ENCODE peak calls at places on chromosomes 11 and 22, in four cellular contexts. N is EL, A is amygdala, Q is NCI-H1092. Z is an unnamed sample.

GRCh38 chr11:109034341-109034696 is 369.4 kb downstream of the DDX10 start:
- DNase-seq in N (peak; percentile 61), A (no peak), Q (no peak), Z (no peak)

GRCh38 chr22:24146791-24147353 is 34.4 kb upstream of the SUSD2 start:
- DNase-seq in N (peak; percentile 81), A (no peak), Q (no peak), Z (no peak)

GRCh38 chr22:24066260-24066659 is 55.2 kb downstream of the CABIN1 start:
- DNase-seq in N (no peak), A (no peak), Q (no peak), Z (no peak)

GRCh38 chr11:31968774-31969433 is 122.0 kb upstream of the RCN1 start:
- DNase-seq in N (peak; percentile 82), A (no peak), Q (no peak), Z (no peak)

GRCh38 chr11:114076974-114077373 is 17.5 kb downstream of the ZBTB16 start:
- DNase-seq in N (no peak), A (no peak), Q (peak; percentile 72), Z (no peak)

GRCh38 chr22:48829908-48830307 is 997.8 kb downstream of the BRD1 start:
- DNase-seq in N (no peak), A (no peak), Q (no peak), Z (no peak)

GRCh38 chr22:42773161-42773560 is 52.5 kb upstream of the A4GALT start:
- DNase-seq in N (no peak), A (no peak), Q (no peak), Z (no peak)

GRCh38 chr11:9039194-9039593 is 35.4 kb upstream of the NRIP3 start:
- DNase-seq in N (no peak), A (no peak), Q (no peak), Z (no peak)

GRCh38 chr22:42912049-42912448 is 55.0 kb upstream of the ARFGAP3 start:
- DNase-seq in N (no peak), A (no peak), Q (no peak), Z (no peak)

GRCh38 chr22:45997077-45997774 is 20.3 kb upstream of the WNT7B start:
- DNase-seq in N (peak; percentile 98), A (peak; percentile 79), Q (peak; percentile 29), Z (peak; percentile 71)

GRCh38 chr22:41908409-41909289 is 6.2 kb downstream of the SHISA8 start:
- DNase-seq in N (no peak), A (no peak), Q (no peak), Z (no peak)

GRCh38 chr11:93368022-93368421 is 37.5 kb downstream of the DEUP1 start:
- DNase-seq in N (no peak), A (no peak), Q (no peak), Z (no peak)

GRCh38 chr11:12598330-12599256 is 75.6 kb upstream of the TEAD1 start:
- DNase-seq in N (peak; percentile 46), A (no peak), Q (peak; percentile 22), Z (no peak)

GRCh38 chr22:36950797-36951590 is 37.6 kb downstream of the CSF2RB start:
- DNase-seq in N (no peak), A (no peak), Q (no peak), Z (no peak)

GRCh38 chr11:64608636-64609035 is 17.6 kb downstream of the SLC22A12 start:
- DNase-seq in N (no peak), A (no peak), Q (no peak), Z (no peak)

GRCh38 chr22:40673017-40673416 is 6.3 kb upstream of the MCHR1 start:
- DNase-seq in N (no peak), A (no peak), Q (no peak), Z (no peak)

GRCh38 chr11:3123761-3124733 is 41.1 kb downstream of the OSBPL5 start:
- DNase-seq in N (peak; percentile 96), A (no peak), Q (no peak), Z (no peak)

GRCh38 chr22:25689631-25690030 is 52.4 kb upstream of the MYO18B start:
- DNase-seq in N (peak; percentile 7), A (no peak), Q (no peak), Z (no peak)

GRCh38 chr11:102470257-102470656 is 17.7 kb upstream of the TMEM123 start:
- DNase-seq in N (no peak), A (no peak), Q (no peak), Z (no peak)

GRCh38 chr22:26666035-26666338 is 8.6 kb downstream of the MIAT start:
- DNase-seq in N (peak; percentile 56), A (no peak), Q (no peak), Z (no peak)

GRCh38 chr22:43862074-43862881 is at the start of gene SULT4A1:
- DNase-seq in N (no peak), A (no peak), Q (no peak), Z (no peak)

GRCh38 chr11:36312593-36312990 is 16.5 kb downstream of the PRR5L start:
- DNase-seq in N (peak; percentile 86), A (no peak), Q (no peak), Z (no peak)

GRCh38 chr11:108048269-108048668 is 39.6 kb downstream of the CUL5 start:
- DNase-seq in N (no peak), A (no peak), Q (no peak), Z (no peak)

GRCh38 chr22:45284705-45285305 is at the start of gene UPK3A:
- DNase-seq in N (no peak), A (peak; percentile 29), Q (no peak), Z (no peak)

GRCh38 chr11:19409307-19409706 is 168.6 kb upstream of the E2F8 start:
- DNase-seq in N (no peak), A (no peak), Q (no peak), Z (no peak)

GRCh38 chr11:133581091-133581490 is 48.8 kb upstream of the OPCML start:
- DNase-seq in N (no peak), A (no peak), Q (no peak), Z (no peak)

GRCh38 chr22:32801436-32802290 is at the start of gene TIMP3:
- DNase-seq in N (peak; percentile 91), A (peak; percentile 44), Q (peak; percentile 47), Z (peak; percentile 39)

GRCh38 chr11:125076378-125076945 is 13.4 kb downstream of the SLC37A2 start:
- DNase-seq in N (no peak), A (no peak), Q (no peak), Z (no peak)

GRCh38 chr11:9138612-9139579 is 47.5 kb upstream of the SCUBE2 start:
- DNase-seq in N (peak; percentile 92), A (no peak), Q (peak; percentile 91), Z (no peak)

GRCh38 chr11:134418119-134418840 is 6.2 kb upstream of the B3GAT1 start:
- DNase-seq in N (no peak), A (no peak), Q (no peak), Z (no peak)

GRCh38 chr11:120610101-120610500 is 98.6 kb downstream of the GRIK4 start:
- DNase-seq in N (no peak), A (no peak), Q (no peak), Z (no peak)

GRCh38 chr22:31491218-31491962 is 1.7 kb upstream of the EIF4ENIF1 start:
- DNase-seq in N (no peak), A (no peak), Q (no peak), Z (no peak)

GRCh38 chr11:118526688-118527087 is 586 bp upstream of the TTC36 start:
- DNase-seq in N (no peak), A (no peak), Q (no peak), Z (no peak)

Z was measured in substantia nigra.